ENCODE peak calls at places on chromosomes 4 and X, in nine cellular contexts. F is AG09309, R is mesothelial cell of epicardium, E is adrenal gland, I is tibial nerve, S is nephron progenitor cell, P is fibroblast of mammary gland, A is left lung, B is GM12864. L is an unnamed sample.

GRCh38 chr4:39469429-39470077 is 10.7 kb downstream of the LIAS start:
- DNase-seq in F (peak), R (no peak), E (peak), I (no peak), S (peak), P (peak), A (no peak), B (peak), L (no peak)

GRCh38 chrX:115018040-115018647 is 728 bp upstream of the IL13RA2 start:
- DNase-seq in F (no peak), R (no peak), E (no peak), I (no peak), S (peak), P (peak), A (no peak), B (no peak), L (no peak)

GRCh38 chr4:174553828-174554227 is 31.5 kb upstream of the HPGD start:
- DNase-seq in F (peak), R (no peak), E (no peak), I (no peak), S (no peak), P (peak), A (no peak), B (no peak), L (no peak)

GRCh38 chr4:2843909-2844584 is 403 bp downstream of the ADD1 start:
- DNase-seq in F (no peak), R (no peak), E (peak), I (no peak), S (peak), P (no peak), A (no peak), B (no peak), L (no peak)

GRCh38 chrX:54482839-54483593 is 13.0 kb downstream of the FGD1 start:
- DNase-seq in F (no peak), R (no peak), E (peak), I (no peak), S (peak), P (no peak), A (no peak), B (no peak), L (no peak)

GRCh38 chrX:120274958-120275357 is 24.3 kb downstream of the ZBTB33 start:
- DNase-seq in F (no peak), R (no peak), E (no peak), I (no peak), S (no peak), P (no peak), A (no peak), B (no peak), L (no peak)

GRCh38 chr4:65592089-65592488 is 78.2 kb downstream of the EPHA5 start:
- DNase-seq in F (no peak), R (no peak), E (no peak), I (no peak), S (peak), P (no peak), A (no peak), B (no peak), L (no peak)

GRCh38 chr4:99323761-99324160 is 2.6 kb upstream of the ADH1B start:
- DNase-seq in F (no peak), R (no peak), E (no peak), I (no peak), S (no peak), P (peak), A (no peak), B (no peak), L (no peak)

GRCh38 chr4:6464842-6465588 is 7.4 kb downstream of the PPP2R2C start:
- DNase-seq in F (no peak), R (no peak), E (no peak), I (no peak), S (no peak), P (peak), A (no peak), B (no peak), L (no peak)

GRCh38 chr4:61277785-61278184 is 77.7 kb downstream of the ADGRL3 start:
- DNase-seq in F (no peak), R (no peak), E (no peak), I (no peak), S (no peak), P (no peak), A (no peak), B (no peak), L (no peak)

GRCh38 chr4:113869743-113870375 is 108.3 kb upstream of the CAMK2D start:
- DNase-seq in F (no peak), R (no peak), E (no peak), I (no peak), S (no peak), P (peak), A (no peak), B (peak), L (no peak)

GRCh38 chr4:24896977-24897376 is 15.9 kb downstream of the CCDC149 start:
- DNase-seq in F (no peak), R (no peak), E (no peak), I (no peak), S (no peak), P (no peak), A (no peak), B (no peak), L (no peak)

GRCh38 chr4:83644677-83645639 is 109.0 kb downstream of the GPAT3 start:
- DNase-seq in F (peak), R (no peak), E (no peak), I (no peak), S (peak), P (peak), A (no peak), B (peak), L (no peak)

GRCh38 chr4:6204098-6204497 is 3.7 kb upstream of the JAKMIP1 start:
- DNase-seq in F (no peak), R (no peak), E (no peak), I (no peak), S (no peak), P (no peak), A (no peak), B (no peak), L (no peak)

GRCh38 chr4:129138762-129139496 is 43.0 kb downstream of the C4orf33 start:
- DNase-seq in F (no peak), R (no peak), E (no peak), I (no peak), S (no peak), P (no peak), A (no peak), B (no peak), L (no peak)

GRCh38 chr4:83855044-83855443 is 319.1 kb downstream of the GPAT3 start:
- DNase-seq in F (peak), R (no peak), E (no peak), I (no peak), S (no peak), P (peak), A (no peak), B (no peak), L (no peak)

GRCh38 chr4:184748251-184748652 is 14.4 kb upstream of the CENPU start:
- DNase-seq in F (no peak), R (peak), E (no peak), I (no peak), S (no peak), P (no peak), A (peak), B (no peak), L (no peak)

GRCh38 chr4:186770446-186771175 is 47.0 kb upstream of the FAT1 start:
- DNase-seq in F (peak), R (no peak), E (no peak), I (no peak), S (no peak), P (peak), A (no peak), B (no peak), L (no peak)

GRCh38 chrX:67780694-67781109 is 236.9 kb downstream of the AR start:
- DNase-seq in F (peak), R (no peak), E (peak), I (peak), S (no peak), P (peak), A (peak), B (no peak), L (no peak)

GRCh38 chrX:39869846-39870601 is 227.7 kb downstream of the BCOR start:
- DNase-seq in F (no peak), R (no peak), E (no peak), I (no peak), S (no peak), P (peak), A (no peak), B (no peak), L (no peak)

GRCh38 chrX:72540318-72540717 is 32.3 kb downstream of the HDAC8 start:
- DNase-seq in F (no peak), R (no peak), E (no peak), I (no peak), S (no peak), P (peak), A (no peak), B (no peak), L (no peak)

GRCh38 chr4:90572996-90573395 is 445.8 kb downstream of the CCSER1 start:
- DNase-seq in F (no peak), R (no peak), E (no peak), I (no peak), S (no peak), P (no peak), A (no peak), B (no peak), L (no peak)

GRCh38 chr4:76546282-76547166 is 111.5 kb downstream of the SHROOM3 start:
- DNase-seq in F (peak), R (no peak), E (peak), I (no peak), S (no peak), P (peak), A (peak), B (no peak), L (no peak)

GRCh38 chrX:23959781-23960180 is 52.0 kb downstream of the CXorf58 start:
- DNase-seq in F (no peak), R (no peak), E (peak), I (no peak), S (no peak), P (no peak), A (no peak), B (no peak), L (no peak)

GRCh38 chr4:99404595-99405287 is 30.4 kb downstream of the ADH7 start:
- DNase-seq in F (no peak), R (no peak), E (no peak), I (no peak), S (no peak), P (peak), A (no peak), B (peak), L (no peak)

GRCh38 chrX:56130436-56130835 is 101.7 kb upstream of the KLF8 start:
- DNase-seq in F (no peak), R (no peak), E (no peak), I (no peak), S (no peak), P (no peak), A (no peak), B (no peak), L (no peak)

GRCh38 chr4:183550345-183551080 is 45.7 kb downstream of the ING2 start:
- DNase-seq in F (no peak), R (no peak), E (no peak), I (no peak), S (no peak), P (no peak), A (no peak), B (no peak), L (no peak)

GRCh38 chrX:258291-259040 is 22.7 kb upstream of the PLCXD1 start:
- DNase-seq in F (no peak), R (no peak), E (no peak), I (no peak), S (no peak), P (no peak), A (no peak), B (no peak), L (peak)

DNA sequence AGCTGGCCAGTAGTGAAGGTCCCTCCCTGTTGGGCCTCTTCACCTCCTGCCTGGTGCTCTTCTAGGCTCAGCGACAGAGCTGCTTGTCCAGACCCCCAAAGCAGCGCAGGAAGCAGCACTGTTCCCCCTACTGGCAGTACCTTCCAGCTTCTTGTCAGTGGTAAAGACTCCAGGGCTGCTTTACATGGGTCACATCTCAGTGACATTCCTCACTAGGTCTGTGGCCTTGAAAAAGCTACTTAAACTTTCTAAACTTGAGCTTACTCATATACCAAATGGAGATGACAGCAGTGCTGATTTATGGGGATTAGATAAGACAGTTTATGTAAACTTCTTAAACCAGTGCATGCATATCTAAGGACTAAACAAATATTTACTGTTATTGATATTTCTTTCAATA is 117.3 kb downstream of the FAT4 start:
- DNase-seq in F (no peak), R (no peak), E (no peak), I (no peak), S (peak), P (peak), A (no peak), B (no peak), L (no peak)
- TF ChIP-seq CTCF in F (no peak), R (no peak), E (peak), I (no peak), S (peak), P (peak), A (no peak), B (no peak), L (peak)

DNA sequence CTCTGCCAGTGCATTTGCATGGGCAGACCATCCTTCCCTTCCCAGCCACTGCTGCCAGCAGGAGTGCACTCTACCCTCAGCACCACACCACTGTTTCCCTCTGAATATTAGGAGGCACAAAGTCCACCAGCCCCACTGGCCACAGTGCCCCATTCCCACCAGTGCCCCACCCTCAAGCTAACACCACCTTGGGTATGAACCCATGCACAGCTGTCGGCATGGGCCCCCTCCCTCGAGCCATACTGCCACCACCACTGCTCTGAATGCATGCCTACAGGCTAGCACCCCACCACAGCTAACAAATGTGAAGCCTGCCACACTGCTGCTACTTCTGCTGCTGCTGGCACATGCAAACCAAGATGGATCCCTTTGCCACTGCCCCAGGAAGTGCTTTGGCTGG is 810.4 kb downstream of the TRAM1L1 start:
- DNase-seq in F (no peak), R (no peak), E (no peak), I (no peak), S (no peak), P (no peak), A (no peak), B (no peak), L (no peak)
- TF ChIP-seq CTCF in F (no peak), R (no peak), E (no peak), I (no peak), S (no peak), P (no peak), A (no peak), B (no peak), L (no peak)

GRCh38 chr4:26839016-26839415 is 21.6 kb upstream of the STIM2 start:
- DNase-seq in F (no peak), R (no peak), E (no peak), I (no peak), S (no peak), P (no peak), A (no peak), B (no peak), L (no peak)
- TF ChIP-seq CTCF in F (no peak), R (no peak), E (no peak), I (no peak), S (no peak), P (no peak), A (no peak), B (no peak), L (no peak)

GRCh38 chr4:41212221-41213203 is 1.8 kb downstream of the APBB2 start:
- DNase-seq in F (no peak), R (no peak), E (peak), I (no peak), S (no peak), P (peak), A (peak), B (no peak), L (no peak)
- TF ChIP-seq CTCF in F (peak), R (peak), E (peak), I (peak), S (no peak), P (peak), A (peak), B (peak), L (peak)

GRCh38 chr4:23718435-23718834 is 171.4 kb downstream of the PPARGC1A start:
- DNase-seq in F (no peak), R (no peak), E (no peak), I (no peak), S (no peak), P (no peak), A (no peak), B (no peak), L (no peak)

GRCh38 chr4:23720556-23720955 is 169.3 kb downstream of the PPARGC1A start:
- DNase-seq in F (no peak), R (no peak), E (no peak), I (no peak), S (no peak), P (peak), A (no peak), B (no peak), L (no peak)

GRCh38 chr4:23717528-23718248 is 172.2 kb downstream of the PPARGC1A start:
- DNase-seq in F (no peak), R (no peak), E (peak), I (no peak), S (no peak), P (peak), A (no peak), B (no peak), L (no peak)
- TF ChIP-seq CTCF in F (peak), R (peak), E (peak), I (no peak), S (peak), P (peak), A (peak), B (peak), L (peak)

GRCh38 chr4:17511041-17511949 is 595 bp downstream of the QDPR start:
- DNase-seq in F (no peak), R (peak), E (peak), I (peak), S (peak), P (peak), A (peak), B (no peak), L (no peak)

GRCh38 chr4:17512973-17513665 is 1.2 kb upstream of the QDPR start:
- DNase-seq in F (no peak), R (no peak), E (no peak), I (no peak), S (no peak), P (peak), A (no peak), B (no peak), L (no peak)

GRCh38 chr4:17514865-17515264 is at the start of gene CLRN2:
- DNase-seq in F (no peak), R (no peak), E (no peak), I (no peak), S (no peak), P (no peak), A (no peak), B (no peak), L (no peak)

GRCh38 chr4:17510582-17510981 is 1.3 kb downstream of the QDPR start:
- DNase-seq in F (no peak), R (no peak), E (no peak), I (no peak), S (no peak), P (no peak), A (no peak), B (no peak), L (no peak)

DNA sequence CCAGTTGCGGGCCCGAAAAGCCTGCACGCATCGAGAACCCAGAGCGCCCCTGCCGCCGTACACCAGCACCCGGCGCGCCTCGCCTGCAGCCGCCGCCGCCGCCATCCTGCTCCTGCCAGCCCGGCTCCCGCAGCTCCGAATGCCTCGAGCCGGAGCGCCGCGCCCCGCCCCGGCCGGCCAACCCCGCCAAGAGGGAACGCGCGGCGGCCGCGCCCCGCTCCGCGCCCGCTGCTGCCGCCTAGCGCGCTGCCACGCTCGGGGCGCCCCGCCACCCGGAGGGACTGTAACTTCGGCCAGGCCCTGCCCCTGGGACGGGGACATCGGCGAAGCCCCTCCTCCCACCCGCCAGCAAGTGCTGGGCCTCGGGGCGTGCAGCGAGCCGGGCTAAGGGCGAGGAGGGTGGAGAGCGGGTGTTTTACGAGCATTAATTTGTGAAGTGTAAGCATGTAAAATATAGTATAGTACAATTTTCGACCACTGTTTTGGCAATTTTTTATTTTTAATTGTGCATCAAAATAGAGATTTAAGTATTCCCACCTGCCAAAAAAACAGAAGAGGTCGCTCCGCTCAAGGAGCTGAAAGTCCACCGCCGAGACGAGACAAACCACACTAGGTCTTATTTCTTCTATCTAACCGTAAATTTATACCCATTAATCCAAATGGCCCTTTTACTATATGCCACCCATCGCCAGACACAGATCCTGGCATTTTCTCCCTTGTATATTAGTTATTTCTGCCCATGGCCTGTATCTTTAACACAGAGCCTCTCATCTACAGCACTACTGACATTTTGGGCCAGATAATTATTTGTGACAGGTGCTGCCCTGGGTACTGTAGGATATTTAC is at the start of gene QDPR:
- DNase-seq in F (no peak), R (peak), E (peak), I (peak), S (peak), P (peak), A (peak), B (peak), L (no peak)
- TF ChIP-seq CTCF in F (peak), R (no peak), E (peak), I (peak), S (no peak), P (no peak), A (peak), B (peak), L (peak)

GRCh38 chr4:177512646-177513045 is 70.4 kb upstream of the AGA start:
- DNase-seq in F (no peak), R (no peak), E (no peak), I (no peak), S (no peak), P (no peak), A (no peak), B (no peak), L (no peak)
- TF ChIP-seq CTCF in F (no peak), R (no peak), E (no peak), I (no peak), S (no peak), P (no peak), A (no peak), B (no peak), L (no peak)

GRCh38 chr4:7721984-7722551 is 217.6 kb downstream of the AFAP1 start:
- DNase-seq in F (no peak), R (no peak), E (no peak), I (no peak), S (no peak), P (no peak), A (no peak), B (no peak), L (no peak)
- TF ChIP-seq CTCF in F (no peak), R (peak), E (peak), I (no peak), S (no peak), P (no peak), A (no peak), B (peak), L (peak)

GRCh38 chr4:159608434-159608833 is 505.6 kb downstream of the RAPGEF2 start:
- DNase-seq in F (no peak), R (no peak), E (no peak), I (no peak), S (no peak), P (no peak), A (no peak), B (no peak), L (no peak)
- TF ChIP-seq CTCF in F (no peak), R (no peak), E (no peak), I (no peak), S (no peak), P (no peak), A (no peak), B (no peak), L (peak)

DNA sequence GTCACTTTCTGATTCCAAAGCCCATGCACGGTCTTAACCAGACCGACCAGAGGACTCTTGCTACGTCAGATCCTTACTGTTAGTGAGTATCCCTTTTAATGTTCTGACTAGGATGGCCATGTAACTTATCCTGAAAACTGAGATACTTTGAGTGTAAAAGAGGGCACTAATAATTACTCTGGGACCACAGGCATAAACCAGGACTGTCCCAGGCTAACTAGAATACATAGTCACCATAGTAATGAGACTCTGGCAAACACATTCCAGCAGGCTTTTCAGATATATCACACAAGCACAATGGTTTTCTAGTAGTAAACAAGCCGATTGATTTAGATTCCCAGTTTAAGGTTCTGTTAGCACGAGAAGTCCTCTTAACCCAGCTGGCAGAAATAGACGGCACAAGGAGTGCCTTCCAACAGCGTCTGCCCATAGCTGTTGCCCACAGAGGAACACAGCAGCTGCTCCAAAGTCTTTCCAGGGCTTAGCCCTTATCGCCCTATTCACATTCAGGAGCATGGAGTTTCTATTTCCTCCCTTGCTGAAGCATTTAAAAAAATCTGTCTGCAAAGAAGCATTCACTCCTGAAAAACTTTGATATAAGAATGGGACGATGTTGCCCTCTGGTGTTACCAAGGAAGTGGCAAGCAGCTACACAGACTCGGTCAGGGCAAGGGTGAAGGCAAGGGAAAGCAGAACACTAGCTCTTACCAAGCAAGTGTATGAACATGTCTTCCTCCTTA is 92.4 kb downstream of the CXCL13 start:
- DNase-seq in F (peak), R (no peak), E (no peak), I (no peak), S (peak), P (peak), A (no peak), B (no peak), L (no peak)
- TF ChIP-seq CTCF in F (peak), R (no peak), E (peak), I (no peak), S (no peak), P (peak), A (peak), B (peak), L (peak)

L was measured in chondrocyte.